ENCODE peak calls at places on chromosomes 3 and 15, in five cellular contexts. One of them, this sample, is unnamed.

GRCh38 chr3:56980283-56980682 is 80.2 kb upstream of the SPATA12 start:
- DNase-seq in OCI-LY7: no peak
- DNase-seq in tibial nerve: no peak
- DNase-seq in mammary epithelial cell: no peak
- DNase-seq in uterus: no peak
- DNase-seq in this sample: no peak

GRCh38 chr3:153624310-153625030 is 462.4 kb downstream of the RAP2B start:
- DNase-seq in mammary epithelial cell: no peak
- DNase-seq in OCI-LY7: peak
- DNase-seq in tibial nerve: no peak
- DNase-seq in uterus: no peak
- DNase-seq in this sample: no peak

GRCh38 chr15:67039349-67040075 is 25.9 kb upstream of the SMAD3 start:
- DNase-seq in OCI-LY7: no peak
- DNase-seq in uterus: no peak
- DNase-seq in mammary epithelial cell: peak
- DNase-seq in tibial nerve: no peak
- DNase-seq in this sample: peak

GRCh38 chr3:186340211-186340610 is 21.8 kb downstream of the DGKG start:
- DNase-seq in tibial nerve: no peak
- DNase-seq in mammary epithelial cell: peak
- DNase-seq in OCI-LY7: no peak
- DNase-seq in uterus: no peak
- DNase-seq in this sample: no peak

GRCh38 chr3:83034806-83035703 is 1273.6 kb upstream of the GBE1 start:
- DNase-seq in tibial nerve: no peak
- DNase-seq in mammary epithelial cell: no peak
- DNase-seq in uterus: no peak
- DNase-seq in OCI-LY7: no peak
- DNase-seq in this sample: no peak

GRCh38 chr3:40008796-40009195 is 199.4 kb downstream of the MYRIP start:
- DNase-seq in uterus: no peak
- DNase-seq in tibial nerve: no peak
- DNase-seq in mammary epithelial cell: no peak
- DNase-seq in OCI-LY7: no peak
- DNase-seq in this sample: no peak

GRCh38 chr3:134650431-134651346 is at the start of gene KY:
- DNase-seq in uterus: peak
- DNase-seq in OCI-LY7: no peak
- DNase-seq in tibial nerve: no peak
- DNase-seq in mammary epithelial cell: peak
- DNase-seq in this sample: no peak

GRCh38 chr3:61522064-61522463 is 39.3 kb upstream of the PTPRG start:
- DNase-seq in tibial nerve: no peak
- DNase-seq in uterus: no peak
- DNase-seq in OCI-LY7: no peak
- DNase-seq in mammary epithelial cell: no peak
- DNase-seq in this sample: no peak

GRCh38 chr15:89367485-89368451 is 33.1 kb upstream of the POLG start:
- DNase-seq in mammary epithelial cell: no peak
- DNase-seq in tibial nerve: no peak
- DNase-seq in uterus: no peak
- DNase-seq in OCI-LY7: no peak
- DNase-seq in this sample: peak

GRCh38 chr15:83380682-83381081 is 66.5 kb upstream of the SH3GL3 start:
- DNase-seq in mammary epithelial cell: peak
- DNase-seq in OCI-LY7: peak
- DNase-seq in uterus: no peak
- DNase-seq in tibial nerve: no peak
- DNase-seq in this sample: peak

GRCh38 chr3:164064298-164064697 is 1014.0 kb downstream of the SI start:
- DNase-seq in tibial nerve: no peak
- DNase-seq in uterus: no peak
- DNase-seq in mammary epithelial cell: no peak
- DNase-seq in OCI-LY7: no peak
- DNase-seq in this sample: no peak

GRCh38 chr3:136819784-136820640 is 1.1 kb downstream of the SLC35G2 start:
- DNase-seq in tibial nerve: peak
- DNase-seq in uterus: peak
- DNase-seq in OCI-LY7: no peak
- DNase-seq in mammary epithelial cell: peak
- DNase-seq in this sample: peak

GRCh38 chr15:58346361-58346760 is 85.4 kb upstream of the LIPC start:
- DNase-seq in OCI-LY7: no peak
- DNase-seq in mammary epithelial cell: peak
- DNase-seq in uterus: no peak
- DNase-seq in tibial nerve: no peak
- DNase-seq in this sample: no peak

GRCh38 chr15:30794388-30794787 is 109.3 kb upstream of the FAN1 start:
- DNase-seq in mammary epithelial cell: no peak
- DNase-seq in OCI-LY7: no peak
- DNase-seq in tibial nerve: no peak
- DNase-seq in uterus: no peak
- DNase-seq in this sample: no peak

GRCh38 chr3:17342126-17342525 is 400.3 kb downstream of the TBC1D5 start:
- DNase-seq in tibial nerve: no peak
- DNase-seq in OCI-LY7: no peak
- DNase-seq in uterus: no peak
- DNase-seq in mammary epithelial cell: no peak
- DNase-seq in this sample: no peak

GRCh38 chr3:184177331-184177731 is 2.7 kb downstream of the AP2M1 start:
- DNase-seq in OCI-LY7: no peak
- DNase-seq in tibial nerve: no peak
- DNase-seq in uterus: no peak
- DNase-seq in mammary epithelial cell: no peak
- DNase-seq in this sample: no peak

GRCh38 chr3:72270072-72270611 is 485.2 kb upstream of the PROK2 start:
- DNase-seq in tibial nerve: peak
- DNase-seq in mammary epithelial cell: peak
- DNase-seq in uterus: peak
- DNase-seq in OCI-LY7: no peak
- DNase-seq in this sample: no peak

GRCh38 chr3:147395975-147396708 is 10.2 kb downstream of the ZIC4 start:
- DNase-seq in tibial nerve: no peak
- DNase-seq in mammary epithelial cell: no peak
- DNase-seq in OCI-LY7: no peak
- DNase-seq in uterus: no peak
- DNase-seq in this sample: no peak

GRCh38 chr3:181971424-181971823 is 259.7 kb downstream of the SOX2 start:
- DNase-seq in mammary epithelial cell: no peak
- DNase-seq in tibial nerve: no peak
- DNase-seq in uterus: no peak
- DNase-seq in OCI-LY7: no peak
- DNase-seq in this sample: no peak

GRCh38 chr3:171427771-171428320 is 32.4 kb downstream of the TNIK start:
- DNase-seq in OCI-LY7: no peak
- DNase-seq in mammary epithelial cell: no peak
- DNase-seq in tibial nerve: no peak
- DNase-seq in uterus: no peak
- DNase-seq in this sample: no peak

GRCh38 chr15:27398631-27399030 is 427.6 kb downstream of the GABRG3 start:
- DNase-seq in tibial nerve: no peak
- DNase-seq in mammary epithelial cell: no peak
- DNase-seq in uterus: no peak
- DNase-seq in OCI-LY7: no peak
- DNase-seq in this sample: no peak

GRCh38 chr15:40938530-40938870 is 9.4 kb downstream of the DLL4 start:
- DNase-seq in tibial nerve: no peak
- DNase-seq in uterus: no peak
- DNase-seq in mammary epithelial cell: no peak
- DNase-seq in OCI-LY7: no peak
- DNase-seq in this sample: peak
- TF ChIP-seq CTCF in tibial nerve: no peak
- TF ChIP-seq CTCF in uterus: no peak
- TF ChIP-seq CTCF in mammary epithelial cell: no peak
- TF ChIP-seq CTCF in OCI-LY7: no peak
- TF ChIP-seq CTCF in this sample: no peak

GRCh38 chr3:50345586-50345985 is at the start of gene ZMYND10:
- DNase-seq in OCI-LY7: peak
- DNase-seq in uterus: peak
- DNase-seq in mammary epithelial cell: peak
- DNase-seq in tibial nerve: no peak
- DNase-seq in this sample: no peak
- H3K4me3 ChIP-seq in OCI-LY7: peak
- H3K4me3 ChIP-seq in uterus: peak
- H3K4me3 ChIP-seq in mammary epithelial cell: peak
- H3K4me3 ChIP-seq in tibial nerve: peak
- H3K4me3 ChIP-seq in this sample: peak

DNA sequence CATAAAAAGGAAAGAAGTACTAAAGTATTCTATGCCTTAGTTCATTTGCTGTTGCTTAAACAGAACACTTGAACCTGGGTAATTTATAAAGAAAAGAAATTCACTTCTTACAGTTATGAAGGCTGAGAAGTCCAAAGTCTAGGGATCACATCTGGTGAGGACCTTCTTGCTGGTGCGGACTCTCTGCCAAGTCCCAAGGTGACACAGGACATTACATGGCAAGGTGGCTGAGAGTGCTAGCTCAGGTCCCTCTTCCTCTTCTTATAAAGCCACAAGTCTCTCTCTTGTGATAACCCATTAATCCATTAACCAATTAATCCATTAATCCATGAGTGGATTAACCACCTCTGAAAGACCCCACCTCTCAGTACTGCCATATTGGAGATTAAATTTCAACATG is 3.1 kb upstream of the ZBTB38 start:
- DNase-seq in OCI-LY7: no peak
- DNase-seq in uterus: no peak
- DNase-seq in mammary epithelial cell: no peak
- DNase-seq in tibial nerve: no peak
- DNase-seq in this sample: no peak
- H3K27ac ChIP-seq in OCI-LY7: no peak
- H3K27ac ChIP-seq in uterus: peak
- H3K27ac ChIP-seq in mammary epithelial cell: peak
- H3K27ac ChIP-seq in tibial nerve: peak
- H3K27ac ChIP-seq in this sample: peak

DNA sequence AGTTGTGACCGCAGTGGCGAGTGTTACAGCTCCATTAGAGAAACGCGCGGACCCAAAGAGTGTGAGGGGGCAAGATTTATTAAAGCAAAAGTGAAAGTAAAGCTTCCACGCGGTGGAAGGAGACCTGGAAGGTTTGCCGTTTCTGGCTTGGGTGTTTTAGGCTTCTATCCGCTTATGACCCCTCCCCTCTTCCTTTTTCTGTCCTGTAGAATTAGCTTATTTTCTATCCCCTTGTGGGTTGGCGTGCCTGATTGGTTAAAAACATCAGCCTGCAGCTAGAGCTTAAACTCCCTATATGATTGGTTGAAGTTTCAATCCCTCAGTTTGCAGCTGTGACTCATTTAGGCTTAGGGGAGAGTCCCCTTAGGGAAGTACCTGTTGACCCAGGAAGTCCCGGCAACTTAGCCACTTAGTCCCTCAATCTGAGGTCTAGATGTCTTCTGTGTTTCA is 39.6 kb downstream of the C3orf38 start:
- DNase-seq in mammary epithelial cell: no peak
- DNase-seq in uterus: no peak
- DNase-seq in tibial nerve: no peak
- DNase-seq in OCI-LY7: no peak
- DNase-seq in this sample: no peak
- TF ChIP-seq CTCF in mammary epithelial cell: no peak
- TF ChIP-seq CTCF in uterus: no peak
- TF ChIP-seq CTCF in tibial nerve: no peak
- TF ChIP-seq CTCF in OCI-LY7: no peak
- TF ChIP-seq CTCF in this sample: no peak

DNA sequence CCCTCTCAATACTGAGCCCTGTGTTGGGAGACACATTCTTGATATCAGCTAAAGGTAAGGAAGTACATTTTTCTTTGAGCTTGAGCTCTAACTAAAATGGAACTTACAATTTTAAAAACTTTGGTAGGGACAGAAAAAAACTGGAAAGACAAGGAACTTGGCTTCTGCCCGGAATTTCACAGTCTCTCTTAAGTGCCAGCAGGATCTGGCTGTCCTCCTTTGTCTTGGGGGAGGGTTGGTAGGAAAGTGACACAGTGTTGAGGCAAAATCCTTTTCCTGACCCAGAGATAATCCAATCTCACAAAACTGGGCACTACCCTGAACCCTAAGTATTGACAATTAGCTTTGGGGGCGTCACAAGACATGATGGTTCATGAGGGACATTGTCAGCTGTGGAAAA is 45.3 kb downstream of the ZPLD1 start:
- DNase-seq in mammary epithelial cell: no peak
- DNase-seq in tibial nerve: no peak
- DNase-seq in uterus: no peak
- DNase-seq in OCI-LY7: no peak
- DNase-seq in this sample: no peak
- H3K4me3 ChIP-seq in mammary epithelial cell: no peak
- H3K4me3 ChIP-seq in tibial nerve: no peak
- H3K4me3 ChIP-seq in uterus: no peak
- H3K4me3 ChIP-seq in OCI-LY7: no peak
- H3K4me3 ChIP-seq in this sample: no peak

This sample was measured in RWPE2.